ENCODE peak calls at places on chromosomes 7 and 10, in five cellular contexts. W is OCI-LY7; X is prostate gland; B is pancreas; H is CD8-positive, alpha-beta T cell. G is an unnamed sample. For H3K4me1, the result is how much of the 10 kb centered on the place peaks cover.

GRCh38 chr7:23685770-23686169 is 5.8 kb downstream of the FAM221A start:
- DNase-seq in W (no peak), H (no peak), X (no peak), B (no peak), G (no peak)

GRCh38 chr7:78769551-78770101 is 683.8 kb downstream of the MAGI2 start:
- DNase-seq in W (peak), H (no peak), B (no peak), X (no peak), G (no peak)

GRCh38 chr10:77834540-77834939 is 92.0 kb downstream of the DLG5 start:
- DNase-seq in X (no peak), B (no peak), W (no peak), H (no peak), G (no peak)

GRCh38 chr10:32357056-32357735 is 10.2 kb upstream of the EPC1 start:
- DNase-seq in H (no peak), W (no peak), X (no peak), B (no peak), G (no peak)

GRCh38 chr7:70647801-70648491 is 484.0 kb upstream of the GALNT17 start:
- DNase-seq in H (peak), W (no peak), X (no peak), B (no peak), G (no peak)

GRCh38 chr10:119253433-119254174 is 46.2 kb downstream of the GRK5 start:
- DNase-seq in X (no peak), H (no peak), W (no peak), B (no peak), G (peak)

GRCh38 chr7:117086788-117087187 is 133.5 kb downstream of the ST7 start:
- DNase-seq in W (no peak), H (no peak), X (no peak), B (no peak), G (no peak)

GRCh38 chr10:33791295-33791694 is 456.8 kb upstream of the NRP1 start:
- DNase-seq in X (no peak), B (no peak), W (no peak), H (no peak), G (no peak)

GRCh38 chr7:129066290-129067131 is 11.6 kb upstream of the TNPO3 start:
- DNase-seq in W (no peak), B (no peak), X (no peak), H (no peak), G (no peak)

GRCh38 chr7:2985866-2986265 is 57.8 kb downstream of the CARD11 start:
- DNase-seq in B (no peak), H (no peak), W (no peak), X (no peak), G (no peak)

GRCh38 chr10:114668375-114669080 is 10.5 kb upstream of the ABLIM1 start:
- DNase-seq in W (no peak), X (no peak), B (no peak), H (no peak), G (no peak)

GRCh38 chr10:86229378-86229777 is 137.2 kb downstream of the GRID1 start:
- DNase-seq in X (no peak), H (no peak), B (no peak), W (no peak), G (no peak)

GRCh38 chr10:58967551-58968418 is 208.7 kb upstream of the PHYHIPL start:
- DNase-seq in B (peak), X (peak), H (no peak), W (no peak), G (peak)

GRCh38 chr10:12566161-12567115 is 217.1 kb downstream of the CAMK1D start:
- DNase-seq in W (no peak), X (no peak), H (no peak), B (no peak), G (peak)

GRCh38 chr10:119526606-119527592 is 15.6 kb downstream of the RGS10 start:
- DNase-seq in B (no peak), X (no peak), H (no peak), W (no peak), G (no peak)

GRCh38 chr10:123139521-123140163 is 3.9 kb downstream of the HMX3 start:
- DNase-seq in X (no peak), B (peak), H (no peak), W (no peak), G (no peak)

GRCh38 chr10:50653758-50654157 is 30.0 kb upstream of the SGMS1 start:
- DNase-seq in B (no peak), W (no peak), H (no peak), X (no peak), G (no peak)

GRCh38 chr7:73626814-73627213 is 2.5 kb upstream of the MLXIPL start:
- DNase-seq in W (no peak), H (no peak), X (no peak), B (peak), G (no peak)

GRCh38 chr10:69409968-69410367 is 6.8 kb downstream of the TACR2 start:
- DNase-seq in H (no peak), W (peak), X (no peak), B (no peak), G (no peak)

GRCh38 chr10:17626656-17627055 is 9.5 kb upstream of the HACD1 start:
- DNase-seq in B (no peak), X (no peak), W (no peak), H (no peak), G (no peak)

GRCh38 chr7:120825152-120825551 is 32.8 kb downstream of the TSPAN12 start:
- DNase-seq in H (no peak), W (no peak), B (no peak), X (no peak), G (no peak)

GRCh38 chr7:93717217-93717900 is 142.8 kb upstream of the CALCR start:
- DNase-seq in X (no peak), H (no peak), W (no peak), B (no peak), G (no peak)

GRCh38 chr7:5414876-5415275 is 8.8 kb downstream of the TNRC18 start:
- DNase-seq in X (no peak), B (no peak), W (no peak), H (no peak), G (no peak)

GRCh38 chr7:128021361-128021760 is 9.9 kb downstream of the LRRC4 start:
- DNase-seq in X (no peak), H (no peak), B (no peak), W (no peak), G (no peak)

GRCh38 chr7:88310950-88311674 is 4.4 kb upstream of the STEAP4 start:
- DNase-seq in W (no peak), X (no peak), H (no peak), B (no peak), G (no peak)

GRCh38 chr7:2982831-2983230 is 60.8 kb downstream of the CARD11 start:
- DNase-seq in X (no peak), B (no peak), W (peak), H (peak), G (no peak)

GRCh38 chr7:135802697-135803096 is 54.1 kb upstream of the FAM180A start:
- DNase-seq in H (no peak), W (no peak), X (no peak), B (no peak), G (no peak)

GRCh38 chr7:17069146-17069545 is 187.4 kb upstream of the AGR3 start:
- DNase-seq in X (no peak), W (no peak), B (no peak), H (no peak), G (no peak)

GRCh38 chr7:137990251-137990901 is 11.5 kb downstream of the CREB3L2 start:
- DNase-seq in W (no peak), B (no peak), H (no peak), X (no peak), G (no peak)

GRCh38 chr10:92436611-92437010 is 137.3 kb downstream of the IDE start:
- DNase-seq in B (no peak), H (no peak), W (no peak), X (no peak), G (no peak)

GRCh38 chr10:4581929-4582328 is 244.1 kb upstream of the AKR1E2 start:
- DNase-seq in W (no peak), H (no peak), X (no peak), B (no peak), G (no peak)

GRCh38 chr7:150716368-150716767 is at the start of gene GIMAP1:
- DNase-seq in X (no peak), B (no peak), H (peak), W (no peak), G (peak)

GRCh38 chr7:150867592-150867991 is 15.3 kb downstream of the AOC1 start:
- DNase-seq in W (no peak), B (no peak), H (no peak), X (no peak), G (no peak)

GRCh38 chr7:92448185-92448747 is 984 bp downstream of the GATAD1 start:
- DNase-seq in X (peak), H (peak), B (no peak), W (peak), G (peak)
- TF ChIP-seq CTCF in X (no peak), H (peak), B (no peak), W (peak), G (peak)

GRCh38 chr10:71969929-71970328 is 5.7 kb downstream of the CHST3 start:
- DNase-seq in W (no peak), B (no peak), X (no peak), H (no peak), G (no peak)
- H3K4me1 ChIP-seq in W (under half), B (under half), X (under half), H (under half), G (half or more)

DNA sequence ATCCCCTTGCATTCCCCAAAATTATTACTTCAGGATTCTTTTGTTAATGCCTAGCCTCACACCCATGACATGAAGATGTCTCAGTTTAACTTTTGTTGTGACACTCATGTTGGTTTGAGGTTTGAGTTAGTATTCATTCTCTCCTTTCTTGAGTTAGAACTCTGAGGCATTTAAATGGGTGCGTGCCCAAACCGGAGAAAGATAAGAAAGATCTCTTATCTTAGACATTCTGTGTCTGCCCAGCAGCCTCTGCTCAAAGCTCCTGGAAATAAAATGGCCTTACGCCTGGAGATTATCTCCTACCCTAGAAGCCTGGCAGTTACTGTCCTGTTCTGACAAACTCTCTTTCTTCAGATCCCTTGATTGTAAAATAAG is 26.3 kb downstream of the WBP1L start:
- DNase-seq in B (no peak), W (no peak), H (no peak), X (no peak), G (no peak)
- H3K27ac ChIP-seq in B (peak), W (no peak), H (no peak), X (peak), G (peak)

GRCh38 chr7:47792521-47793121 is 155.6 kb downstream of the PKD1L1 start:
- DNase-seq in B (no peak), W (peak), X (no peak), H (no peak), G (no peak)
- TF ChIP-seq CTCF in B (peak), W (peak), X (no peak), H (no peak), G (peak)

G was measured in left ventricle myocardium inferior.